ENCODE peak calls at places on chromosomes 11 and 22, in six cellular contexts. N, P, L, Y, E and F are unnamed samples. For H3K4me1, the result is how much of the 10 kb centered on the place peaks cover.

GRCh38 chr11:1707751-1708150 is 10.8 kb downstream of the KRTAP5-6 start:
- DNase-seq in N (no peak), P (no peak), L (no peak), Y (no peak), E (no peak), F (no peak)

GRCh38 chr11:121473064-121473777 is 20.5 kb upstream of the SORL1-AS1 start:
- DNase-seq in N (no peak), P (no peak), L (no peak), Y (no peak), E (no peak), F (no peak)

GRCh38 chr22:28829358-28830181 is 29.2 kb upstream of the XBP1 start:
- DNase-seq in N (peak), P (peak), L (peak), Y (peak), E (peak), F (peak)

GRCh38 chr22:29784451-29785361 is 17.5 kb downstream of the UQCR10 start:
- DNase-seq in N (peak), P (peak), L (no peak), Y (no peak), E (no peak), F (no peak)

GRCh38 chr11:46597609-46598219 is 3.9 kb upstream of the AMBRA1 start:
- DNase-seq in N (no peak), P (no peak), L (no peak), Y (no peak), E (no peak), F (no peak)

GRCh38 chr22:31122532-31123291 is at the start of gene INPP5J:
- DNase-seq in N (no peak), P (peak), L (peak), Y (peak), E (peak), F (no peak)

GRCh38 chr11:117803896-117804295 is 6.9 kb upstream of the DSCAML1 start:
- DNase-seq in N (no peak), P (no peak), L (no peak), Y (no peak), E (no peak), F (no peak)

GRCh38 chr11:82869657-82870056 is 30.6 kb downstream of the PRCP start:
- DNase-seq in N (no peak), P (no peak), L (no peak), Y (no peak), E (no peak), F (no peak)

GRCh38 chr11:534592-535518 is 521 bp downstream of the HRAS start:
- DNase-seq in N (peak), P (peak), L (peak), Y (peak), E (peak), F (no peak)

DNA sequence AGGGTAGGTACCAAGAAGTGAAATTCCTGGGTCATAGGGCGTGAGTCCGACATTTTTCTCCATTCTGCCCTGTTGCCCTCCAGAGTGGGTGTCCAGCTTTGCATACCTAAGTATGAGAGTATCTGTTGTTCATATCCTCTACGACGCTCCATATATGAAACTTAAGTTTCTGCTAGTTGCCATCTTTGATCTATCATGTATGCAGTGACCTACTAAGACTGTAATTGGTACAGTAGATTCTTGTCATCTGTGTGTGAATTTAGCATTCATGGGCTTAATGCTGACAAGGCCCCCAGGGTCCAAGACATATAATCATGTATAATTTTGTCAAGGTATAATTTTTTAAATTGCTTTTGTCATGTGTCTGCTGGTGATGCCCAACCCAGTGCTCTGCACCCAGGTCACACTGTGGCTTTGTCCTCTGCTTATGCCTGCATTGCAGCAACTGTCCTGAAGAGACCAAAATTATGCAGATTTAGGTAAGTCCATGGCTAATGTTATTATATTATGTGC is 12.1 kb downstream of the NEAT1 start:
- DNase-seq in N (no peak), P (no peak), L (no peak), Y (no peak), E (no peak), F (no peak)
- H3K4me3 ChIP-seq in N (no peak), P (no peak), L (peak), Y (no peak), E (no peak), F (no peak)

GRCh38 chr11:134034496-134035381 is 34.1 kb upstream of the JAM3 start:
- DNase-seq in N (peak), P (peak), L (no peak), Y (no peak), E (no peak), F (no peak)

GRCh38 chr11:134037093-134037908 is 31.6 kb upstream of the JAM3 start:
- DNase-seq in N (peak), P (peak), L (peak), Y (peak), E (peak), F (peak)

GRCh38 chr11:134033696-134034491 is 35.0 kb upstream of the JAM3 start:
- DNase-seq in N (peak), P (peak), L (peak), Y (peak), E (peak), F (peak)

GRCh38 chr11:134038897-134039470 is 29.9 kb upstream of the JAM3 start:
- DNase-seq in N (no peak), P (no peak), L (no peak), Y (no peak), E (no peak), F (no peak)

DNA sequence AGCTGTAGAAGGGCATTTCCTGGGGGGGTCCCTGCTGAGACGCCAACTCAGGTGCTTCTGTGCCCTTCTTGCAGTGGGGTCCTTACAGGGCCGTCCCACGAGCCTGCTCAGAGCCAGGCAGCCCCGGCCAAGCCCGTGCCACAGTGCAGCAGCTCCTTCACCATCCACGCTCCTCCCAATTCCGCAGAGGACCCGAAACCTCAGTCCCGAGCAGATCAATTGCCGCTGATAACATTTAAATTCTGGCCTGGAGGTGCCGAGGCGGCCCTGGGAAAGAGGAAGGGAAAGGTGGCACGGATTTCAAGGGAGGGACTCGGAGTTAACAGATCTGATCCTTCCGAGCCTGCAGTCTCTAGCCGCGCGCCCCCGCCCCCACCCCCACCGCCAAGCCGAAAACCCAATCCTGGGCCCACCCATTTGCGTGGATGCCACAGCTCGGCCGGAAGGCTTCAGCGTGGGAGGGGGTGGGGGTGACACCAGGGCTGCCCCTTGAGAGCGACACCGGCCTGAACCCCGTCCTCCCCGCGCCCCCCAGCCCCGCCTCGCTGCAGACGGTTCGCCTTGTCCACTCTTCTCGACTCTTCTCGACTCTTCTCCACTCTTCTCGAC is 32.3 kb upstream of the JAM3 start:
- DNase-seq in N (no peak), P (peak), L (peak), Y (no peak), E (peak), F (no peak)
- H3K4me1 ChIP-seq in N (under half), P (under half), L (under half), Y (under half), E (under half), F (under half)

GRCh38 chr11:64037027-64037633 is 1.4 kb downstream of the FLRT1 start:
- DNase-seq in N (no peak), P (no peak), L (no peak), Y (no peak), E (peak), F (no peak)
- H3K4me3 ChIP-seq in N (no peak), P (no peak), L (peak), Y (no peak), E (peak), F (no peak)

GRCh38 chr11:59264736-59265135 is 52.0 kb upstream of the MPEG1 start:
- DNase-seq in N (no peak), P (no peak), L (no peak), Y (no peak), E (no peak), F (no peak)
- H3K4me1 ChIP-seq in N (under half), P (under half), L (under half), Y (under half), E (under half), F (under half)